ENCODE peak calls at places on chromosome 4, in seven cellular contexts. One of them, this sample, is unnamed.
A peak's percentile ranks its signal among the peaks of the same experiment; 100 is the strongest.

GRCh38 chr4:156734965-156735895 is 236.4 kb downstream of the PDGFC start:
- DNase-seq in stimulated activated CD4-positive, alpha-beta T cell treated with anti-CD3 and anti-CD28 coated beads, Interleukin-1b, Interleukin-23, amount 100 ng/mL, for 24 hours: no peak
- DNase-seq in non-pigmented ciliary epithelial cell: no peak
- DNase-seq in stomach: no peak
- DNase-seq in HCEC 1CT: peak; percentile 44
- DNase-seq in central memory CD4-positive, alpha-beta T cell: no peak
- DNase-seq in GM03348: peak; percentile 20
- DNase-seq in this sample: no peak

GRCh38 chr4:77728420-77728819 is 90.7 kb downstream of the CNOT6L start:
- DNase-seq in stomach: no peak
- DNase-seq in HCEC 1CT: no peak
- DNase-seq in GM03348: no peak
- DNase-seq in non-pigmented ciliary epithelial cell: no peak
- DNase-seq in stimulated activated CD4-positive, alpha-beta T cell treated with anti-CD3 and anti-CD28 coated beads, Interleukin-1b, Interleukin-23, amount 100 ng/mL, for 24 hours: no peak
- DNase-seq in central memory CD4-positive, alpha-beta T cell: no peak
- DNase-seq in this sample: no peak

GRCh38 chr4:112411781-112412281 is 104.1 kb downstream of the NEUROG2 start:
- DNase-seq in GM03348: no peak
- DNase-seq in stomach: no peak
- DNase-seq in non-pigmented ciliary epithelial cell: no peak
- DNase-seq in stimulated activated CD4-positive, alpha-beta T cell treated with anti-CD3 and anti-CD28 coated beads, Interleukin-1b, Interleukin-23, amount 100 ng/mL, for 24 hours: no peak
- DNase-seq in central memory CD4-positive, alpha-beta T cell: no peak
- DNase-seq in HCEC 1CT: no peak
- DNase-seq in this sample: no peak

GRCh38 chr4:112288455-112288854 is 2.8 kb upstream of the TIFA start:
- DNase-seq in GM03348: no peak
- DNase-seq in stomach: no peak
- DNase-seq in HCEC 1CT: no peak
- DNase-seq in non-pigmented ciliary epithelial cell: no peak
- DNase-seq in stimulated activated CD4-positive, alpha-beta T cell treated with anti-CD3 and anti-CD28 coated beads, Interleukin-1b, Interleukin-23, amount 100 ng/mL, for 24 hours: no peak
- DNase-seq in central memory CD4-positive, alpha-beta T cell: peak; percentile 64
- DNase-seq in this sample: no peak

GRCh38 chr4:21802406-21802805 is 146.2 kb downstream of the KCNIP4 start:
- DNase-seq in stomach: no peak
- DNase-seq in non-pigmented ciliary epithelial cell: peak; percentile 67
- DNase-seq in stimulated activated CD4-positive, alpha-beta T cell treated with anti-CD3 and anti-CD28 coated beads, Interleukin-1b, Interleukin-23, amount 100 ng/mL, for 24 hours: no peak
- DNase-seq in GM03348: peak; percentile 56
- DNase-seq in HCEC 1CT: peak; percentile 72
- DNase-seq in central memory CD4-positive, alpha-beta T cell: no peak
- DNase-seq in this sample: no peak

GRCh38 chr4:94711635-94712034 is 46.1 kb upstream of the BMPR1B start:
- DNase-seq in central memory CD4-positive, alpha-beta T cell: no peak
- DNase-seq in GM03348: no peak
- DNase-seq in stomach: no peak
- DNase-seq in non-pigmented ciliary epithelial cell: no peak
- DNase-seq in HCEC 1CT: no peak
- DNase-seq in stimulated activated CD4-positive, alpha-beta T cell treated with anti-CD3 and anti-CD28 coated beads, Interleukin-1b, Interleukin-23, amount 100 ng/mL, for 24 hours: no peak
- DNase-seq in this sample: no peak

GRCh38 chr4:110586137-110586850 is 36.6 kb downstream of the PITX2 start:
- DNase-seq in central memory CD4-positive, alpha-beta T cell: no peak
- DNase-seq in stimulated activated CD4-positive, alpha-beta T cell treated with anti-CD3 and anti-CD28 coated beads, Interleukin-1b, Interleukin-23, amount 100 ng/mL, for 24 hours: no peak
- DNase-seq in non-pigmented ciliary epithelial cell: peak; percentile 30
- DNase-seq in stomach: no peak
- DNase-seq in GM03348: peak; percentile 87
- DNase-seq in HCEC 1CT: peak; percentile 66
- DNase-seq in this sample: peak; percentile 44

GRCh38 chr4:83905952-83906351 is 370.0 kb downstream of the GPAT3 start:
- DNase-seq in HCEC 1CT: no peak
- DNase-seq in central memory CD4-positive, alpha-beta T cell: no peak
- DNase-seq in GM03348: no peak
- DNase-seq in stomach: no peak
- DNase-seq in non-pigmented ciliary epithelial cell: no peak
- DNase-seq in stimulated activated CD4-positive, alpha-beta T cell treated with anti-CD3 and anti-CD28 coated beads, Interleukin-1b, Interleukin-23, amount 100 ng/mL, for 24 hours: no peak
- DNase-seq in this sample: no peak

GRCh38 chr4:21596521-21596920 is 352.1 kb downstream of the KCNIP4 start:
- DNase-seq in stimulated activated CD4-positive, alpha-beta T cell treated with anti-CD3 and anti-CD28 coated beads, Interleukin-1b, Interleukin-23, amount 100 ng/mL, for 24 hours: no peak
- DNase-seq in non-pigmented ciliary epithelial cell: no peak
- DNase-seq in GM03348: no peak
- DNase-seq in central memory CD4-positive, alpha-beta T cell: no peak
- DNase-seq in HCEC 1CT: no peak
- DNase-seq in stomach: no peak
- DNase-seq in this sample: no peak

GRCh38 chr4:37537484-37537883 is 148.7 kb downstream of the RELL1 start:
- DNase-seq in stimulated activated CD4-positive, alpha-beta T cell treated with anti-CD3 and anti-CD28 coated beads, Interleukin-1b, Interleukin-23, amount 100 ng/mL, for 24 hours: no peak
- DNase-seq in non-pigmented ciliary epithelial cell: no peak
- DNase-seq in GM03348: no peak
- DNase-seq in HCEC 1CT: no peak
- DNase-seq in central memory CD4-positive, alpha-beta T cell: no peak
- DNase-seq in stomach: no peak
- DNase-seq in this sample: no peak

GRCh38 chr4:175536852-175537453 is 275.1 kb downstream of the GPM6A start:
- DNase-seq in non-pigmented ciliary epithelial cell: peak; percentile 30
- DNase-seq in stomach: no peak
- DNase-seq in GM03348: peak; percentile 50
- DNase-seq in central memory CD4-positive, alpha-beta T cell: no peak
- DNase-seq in HCEC 1CT: peak; percentile 67
- DNase-seq in stimulated activated CD4-positive, alpha-beta T cell treated with anti-CD3 and anti-CD28 coated beads, Interleukin-1b, Interleukin-23, amount 100 ng/mL, for 24 hours: no peak
- DNase-seq in this sample: no peak

GRCh38 chr4:85482000-85482738 is 7.2 kb downstream of the ARHGAP24 start:
- DNase-seq in GM03348: no peak
- DNase-seq in central memory CD4-positive, alpha-beta T cell: no peak
- DNase-seq in non-pigmented ciliary epithelial cell: no peak
- DNase-seq in HCEC 1CT: no peak
- DNase-seq in stomach: no peak
- DNase-seq in stimulated activated CD4-positive, alpha-beta T cell treated with anti-CD3 and anti-CD28 coated beads, Interleukin-1b, Interleukin-23, amount 100 ng/mL, for 24 hours: no peak
- DNase-seq in this sample: no peak

GRCh38 chr4:1910643-1911042 is 39.5 kb downstream of the NSD2 start:
- DNase-seq in HCEC 1CT: peak; percentile 17
- DNase-seq in non-pigmented ciliary epithelial cell: no peak
- DNase-seq in GM03348: peak; percentile 81
- DNase-seq in stimulated activated CD4-positive, alpha-beta T cell treated with anti-CD3 and anti-CD28 coated beads, Interleukin-1b, Interleukin-23, amount 100 ng/mL, for 24 hours: no peak
- DNase-seq in central memory CD4-positive, alpha-beta T cell: no peak
- DNase-seq in stomach: peak; percentile 34
- DNase-seq in this sample: peak; percentile 12

GRCh38 chr4:107930821-107931774 is at the start of gene CYP2U1:
- DNase-seq in central memory CD4-positive, alpha-beta T cell: peak; percentile 79
- DNase-seq in GM03348: peak; percentile 95
- DNase-seq in non-pigmented ciliary epithelial cell: no peak
- DNase-seq in stomach: peak; percentile 85
- DNase-seq in stimulated activated CD4-positive, alpha-beta T cell treated with anti-CD3 and anti-CD28 coated beads, Interleukin-1b, Interleukin-23, amount 100 ng/mL, for 24 hours: peak; percentile 66
- DNase-seq in HCEC 1CT: peak; percentile 68
- DNase-seq in this sample: no peak

GRCh38 chr4:93771640-93772411 is 56.7 kb upstream of the ATOH1 start:
- DNase-seq in stomach: no peak
- DNase-seq in stimulated activated CD4-positive, alpha-beta T cell treated with anti-CD3 and anti-CD28 coated beads, Interleukin-1b, Interleukin-23, amount 100 ng/mL, for 24 hours: no peak
- DNase-seq in HCEC 1CT: no peak
- DNase-seq in non-pigmented ciliary epithelial cell: no peak
- DNase-seq in central memory CD4-positive, alpha-beta T cell: no peak
- DNase-seq in GM03348: no peak
- DNase-seq in this sample: no peak

GRCh38 chr4:186758929-186759682 is 35.5 kb upstream of the FAT1 start:
- DNase-seq in GM03348: no peak
- DNase-seq in stomach: no peak
- DNase-seq in HCEC 1CT: no peak
- DNase-seq in stimulated activated CD4-positive, alpha-beta T cell treated with anti-CD3 and anti-CD28 coated beads, Interleukin-1b, Interleukin-23, amount 100 ng/mL, for 24 hours: no peak
- DNase-seq in central memory CD4-positive, alpha-beta T cell: no peak
- DNase-seq in non-pigmented ciliary epithelial cell: no peak
- DNase-seq in this sample: no peak

GRCh38 chr4:165512464-165512863 is 133.7 kb downstream of the CPE start:
- DNase-seq in HCEC 1CT: no peak
- DNase-seq in non-pigmented ciliary epithelial cell: no peak
- DNase-seq in central memory CD4-positive, alpha-beta T cell: no peak
- DNase-seq in stomach: no peak
- DNase-seq in stimulated activated CD4-positive, alpha-beta T cell treated with anti-CD3 and anti-CD28 coated beads, Interleukin-1b, Interleukin-23, amount 100 ng/mL, for 24 hours: no peak
- DNase-seq in GM03348: no peak
- DNase-seq in this sample: no peak

GRCh38 chr4:12488672-12489071 is 995.5 kb downstream of the RAB28 start:
- DNase-seq in non-pigmented ciliary epithelial cell: no peak
- DNase-seq in stimulated activated CD4-positive, alpha-beta T cell treated with anti-CD3 and anti-CD28 coated beads, Interleukin-1b, Interleukin-23, amount 100 ng/mL, for 24 hours: no peak
- DNase-seq in HCEC 1CT: no peak
- DNase-seq in GM03348: no peak
- DNase-seq in central memory CD4-positive, alpha-beta T cell: no peak
- DNase-seq in stomach: no peak
- DNase-seq in this sample: no peak

This sample was measured in AG04449.